ENCODE peak calls at places on chromosomes 4 and X, in eight cellular contexts. J is A549, U is HCT116, M is tibial nerve, I is GM12878, G is ovary, Q is heart left ventricle, L is adrenal gland. C is an unnamed sample. For H3K4me1, the result is how much of the 10 kb centered on the place peaks cover.

GRCh38 chrX:132958086-132958703 is at the start of gene HS6ST2:
- DNase-seq in J (no peak), U (peak), M (no peak), I (no peak), G (peak), Q (no peak), L (no peak), C (no peak)

GRCh38 chr4:17168571-17168970 is 270.1 kb upstream of the LDB2 start:
- DNase-seq in J (no peak), U (no peak), M (no peak), I (no peak), G (no peak), Q (no peak), L (no peak), C (no peak)

GRCh38 chr4:185710487-185710995 is 101.5 kb downstream of the SORBS2 start:
- DNase-seq in J (no peak), U (no peak), M (no peak), I (no peak), G (no peak), Q (no peak), L (peak), C (no peak)

GRCh38 chr4:45741897-45742296 is 382.0 kb downstream of the GABRG1 start:
- DNase-seq in J (peak), U (no peak), M (no peak), I (no peak), G (no peak), Q (no peak), L (peak), C (no peak)

GRCh38 chrX:48694776-48695523 is 1.6 kb upstream of the SUV39H1 start:
- DNase-seq in J (no peak), U (no peak), M (no peak), I (no peak), G (no peak), Q (no peak), L (no peak), C (no peak)

GRCh38 chr4:156958276-156959074 is 13.1 kb downstream of the PDGFC start:
- DNase-seq in J (no peak), U (no peak), M (no peak), I (no peak), G (no peak), Q (no peak), L (no peak), C (no peak)

GRCh38 chr4:8250167-8250566 is 19.4 kb upstream of the HTRA3 start:
- DNase-seq in J (no peak), U (no peak), M (no peak), I (no peak), G (no peak), Q (no peak), L (no peak), C (no peak)

GRCh38 chr4:155948541-155948940 is 5.1 kb downstream of the CTSO start:
- DNase-seq in J (no peak), U (no peak), M (no peak), I (no peak), G (no peak), Q (no peak), L (no peak), C (no peak)

GRCh38 chr4:788636-789297 is 37.2 kb downstream of the CPLX1 start:
- DNase-seq in J (no peak), U (no peak), M (no peak), I (no peak), G (peak), Q (peak), L (peak), C (no peak)

GRCh38 chrX:49137492-49137891 is 14.0 kb upstream of the GPKOW start:
- DNase-seq in J (no peak), U (no peak), M (no peak), I (no peak), G (no peak), Q (no peak), L (no peak), C (no peak)

GRCh38 chr4:101981756-101982155 is 191.2 kb downstream of the BANK1 start:
- DNase-seq in J (no peak), U (peak), M (no peak), I (no peak), G (no peak), Q (no peak), L (no peak), C (no peak)

GRCh38 chr4:90159193-90159592 is 32.0 kb downstream of the CCSER1 start:
- DNase-seq in J (no peak), U (no peak), M (no peak), I (no peak), G (no peak), Q (no peak), L (no peak), C (no peak)

GRCh38 chr4:78481180-78481579 is 70.4 kb upstream of the ANXA3 start:
- DNase-seq in J (no peak), U (no peak), M (no peak), I (no peak), G (no peak), Q (no peak), L (no peak), C (no peak)

GRCh38 chr4:89610236-89610635 is 226.7 kb downstream of the SNCA start:
- DNase-seq in J (no peak), U (no peak), M (no peak), I (no peak), G (no peak), Q (no peak), L (no peak), C (no peak)

GRCh38 chr4:79209822-79210635 is 115.8 kb downstream of the NAA11 start:
- DNase-seq in J (no peak), U (no peak), M (no peak), I (no peak), G (no peak), Q (no peak), L (no peak), C (no peak)

GRCh38 chrX:116318672-116319071 is 117.7 kb upstream of the SLC6A14 start:
- DNase-seq in J (peak), U (no peak), M (no peak), I (no peak), G (no peak), Q (no peak), L (no peak), C (no peak)

GRCh38 chrX:28920554-28920953 is 333.3 kb downstream of the IL1RAPL1 start:
- DNase-seq in J (no peak), U (no peak), M (no peak), I (no peak), G (no peak), Q (no peak), L (no peak), C (no peak)

GRCh38 chrX:101708180-101708579 is 48.5 kb upstream of the ARMCX2 start:
- DNase-seq in J (no peak), U (no peak), M (no peak), I (no peak), G (no peak), Q (no peak), L (no peak), C (no peak)

GRCh38 chr4:107592518-107592917 is 127.5 kb downstream of the PAPSS1 start:
- DNase-seq in J (no peak), U (no peak), M (no peak), I (no peak), G (no peak), Q (no peak), L (no peak), C (no peak)

GRCh38 chr4:112633477-112634235 is 3.1 kb downstream of the ZGRF1 start:
- DNase-seq in J (peak), U (peak), M (no peak), I (peak), G (no peak), Q (no peak), L (no peak), C (no peak)

GRCh38 chr4:175176710-175177109 is 258.6 kb downstream of the ADAM29 start:
- DNase-seq in J (no peak), U (no peak), M (no peak), I (no peak), G (no peak), Q (no peak), L (no peak), C (no peak)

GRCh38 chrX:121456315-121456714 is 408.9 kb downstream of the GLUD2 start:
- DNase-seq in J (no peak), U (no peak), M (no peak), I (peak), G (no peak), Q (no peak), L (no peak), C (no peak)

GRCh38 chr4:123562994-123563745 is 166.6 kb downstream of the SPRY1 start:
- DNase-seq in J (no peak), U (no peak), M (no peak), I (no peak), G (no peak), Q (no peak), L (no peak), C (no peak)

GRCh38 chr4:177222776-177223175 is 86.9 kb upstream of the NEIL3 start:
- DNase-seq in J (no peak), U (no peak), M (no peak), I (no peak), G (no peak), Q (no peak), L (no peak), C (no peak)

GRCh38 chr4:145945431-145946155 is 7.0 kb upstream of the ZNF827 start:
- DNase-seq in J (no peak), U (no peak), M (no peak), I (no peak), G (no peak), Q (no peak), L (no peak), C (peak)

GRCh38 chr4:39706334-39706733 is 8.4 kb downstream of the UBE2K start:
- DNase-seq in J (peak), U (peak), M (no peak), I (no peak), G (no peak), Q (no peak), L (peak), C (peak)

GRCh38 chr4:20017439-20017838 is 234.3 kb upstream of the SLIT2 start:
- DNase-seq in J (no peak), U (no peak), M (no peak), I (no peak), G (no peak), Q (no peak), L (no peak), C (no peak)

GRCh38 chr4:1351854-1352633 is 5.0 kb downstream of the UVSSA start:
- DNase-seq in J (peak), U (peak), M (peak), I (peak), G (peak), Q (peak), L (peak), C (peak)

GRCh38 chr4:172147702-172148101 is 334.5 kb downstream of the GALNTL6 start:
- DNase-seq in J (peak), U (no peak), M (no peak), I (no peak), G (no peak), Q (no peak), L (no peak), C (no peak)

GRCh38 chr4:151835467-151835866 is 74.7 kb upstream of the GATB start:
- DNase-seq in J (no peak), U (no peak), M (no peak), I (no peak), G (no peak), Q (no peak), L (no peak), C (no peak)

GRCh38 chr4:80171656-80172055 is 25.6 kb upstream of the PRDM8 start:
- DNase-seq in J (no peak), U (no peak), M (no peak), I (no peak), G (no peak), Q (no peak), L (no peak), C (no peak)

GRCh38 chrX:78997870-78998558 is 52.8 kb downstream of the P2RY10 start:
- DNase-seq in J (no peak), U (no peak), M (no peak), I (no peak), G (no peak), Q (peak), L (no peak), C (no peak)

GRCh38 chrX:47146121-47146935 is 1.3 kb downstream of the RBM10 start:
- DNase-seq in J (no peak), U (no peak), M (no peak), I (no peak), G (no peak), Q (no peak), L (no peak), C (no peak)

GRCh38 chrX:68114573-68115199 is 318.6 kb downstream of the OPHN1 start:
- DNase-seq in J (peak), U (no peak), M (no peak), I (no peak), G (no peak), Q (no peak), L (no peak), C (no peak)

GRCh38 chrX:20372533-20372932 is 105.8 kb upstream of the RPS6KA3 start:
- DNase-seq in J (peak), U (no peak), M (no peak), I (no peak), G (no peak), Q (no peak), L (no peak), C (no peak)

GRCh38 chrX:71650333-71650969 is 16.9 kb upstream of the LOC101059915 start:
- DNase-seq in J (peak), U (no peak), M (no peak), I (no peak), G (no peak), Q (no peak), L (peak), C (no peak)

GRCh38 chrX:19334945-19335626 is 8.6 kb upstream of the PDHA1 start:
- DNase-seq in J (peak), U (peak), M (no peak), I (peak), G (no peak), Q (no peak), L (no peak), C (no peak)

GRCh38 chrX:37701588-37701987 is 16.0 kb downstream of the XK start:
- DNase-seq in J (no peak), U (no peak), M (no peak), I (no peak), G (no peak), Q (no peak), L (no peak), C (peak)

DNA sequence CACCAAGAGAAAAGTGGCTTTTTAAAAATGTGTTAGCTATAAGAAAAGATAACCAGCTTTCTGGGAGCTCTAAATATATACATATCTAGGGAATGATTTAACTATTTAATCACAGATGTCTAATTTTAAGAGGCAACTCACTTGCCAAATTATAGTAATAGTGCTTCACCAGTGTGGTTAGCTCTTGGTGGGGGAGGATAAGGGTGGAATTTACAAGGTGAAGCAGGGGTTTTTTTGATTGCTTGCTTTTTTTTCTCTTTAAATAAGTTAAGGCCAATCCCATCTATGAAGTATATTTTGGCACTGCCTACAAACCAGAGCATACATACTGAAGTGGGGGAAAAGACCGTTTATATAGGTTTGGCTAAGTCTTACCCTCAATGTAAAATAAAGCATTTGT is 547.8 kb upstream of the DIPK2B start:
- DNase-seq in J (no peak), U (no peak), M (no peak), I (no peak), G (no peak), Q (no peak), L (no peak), C (no peak)
- H3K4me1 ChIP-seq in J (half or more), U (half or more), M (under half), I (under half), G (under half), Q (under half), L (under half), C (under half)

GRCh38 chr4:98784947-98785693 is 126.7 kb upstream of the TSPAN5 start:
- DNase-seq in J (no peak), U (no peak), M (no peak), I (no peak), G (no peak), Q (no peak), L (no peak), C (no peak)
- TF ChIP-seq POLR2A in J (no peak), U (no peak), M (no peak), I (no peak), G (no peak), Q (no peak), L (no peak), C (no peak)

GRCh38 chrX:39782276-39782675 is 315.5 kb downstream of the BCOR start:
- DNase-seq in J (no peak), U (no peak), M (no peak), I (no peak), G (no peak), Q (no peak), L (no peak), C (no peak)

GRCh38 chrX:39791691-39792090 is 306.1 kb downstream of the BCOR start:
- DNase-seq in J (no peak), U (no peak), M (no peak), I (no peak), G (no peak), Q (no peak), L (no peak), C (no peak)

GRCh38 chrX:39787999-39788398 is 309.8 kb downstream of the BCOR start:
- DNase-seq in J (no peak), U (no peak), M (no peak), I (no peak), G (no peak), Q (no peak), L (no peak), C (no peak)
- H3K27ac ChIP-seq in J (no peak), U (no peak), M (no peak), I (no peak), G (no peak), Q (no peak), L (no peak), C (no peak)

GRCh38 chrX:1485033-1485432 is 32.3 kb upstream of the ASMTL start:
- DNase-seq in J (no peak), U (no peak), M (no peak), I (no peak), G (no peak), Q (no peak), L (no peak), C (no peak)
- H3K4me1 ChIP-seq in J (under half), U (under half), M (under half), I (half or more), G (under half), Q (under half), L (under half), C (under half)

GRCh38 chr4:76958891-76959290 is 9.3 kb downstream of the SEPTIN11 start:
- DNase-seq in J (no peak), U (no peak), M (no peak), I (no peak), G (no peak), Q (no peak), L (no peak), C (no peak)
- TF ChIP-seq POLR2A in J (no peak), U (no peak), M (no peak), I (no peak), G (no peak), Q (no peak), L (no peak), C (no peak)

GRCh38 chr4:57119054-57119651 is 9.0 kb upstream of the IGFBP7 start:
- DNase-seq in J (peak), U (no peak), M (peak), I (no peak), G (peak), Q (peak), L (peak), C (peak)
- H3K27ac ChIP-seq in J (peak), U (no peak), M (peak), I (no peak), G (peak), Q (peak), L (peak), C (peak)

C was measured in gastrocnemius medialis.